ENCODE peak calls at places on chromosomes 7 and 10, in seven cellular contexts. One of them, this sample, is unnamed.

GRCh38 chr7:106022193-106022821 is 59.2 kb downstream of the CDHR3 start:
- DNase-seq in type B pancreatic cell: no peak
- DNase-seq in cardiac muscle cell: no peak
- DNase-seq in hepatocyte: no peak
- DNase-seq in Calu3: no peak
- DNase-seq in body of pancreas: no peak
- DNase-seq in MCF 10A: no peak
- DNase-seq in this sample: no peak

GRCh38 chr7:45296748-45297147 is 139.2 kb downstream of the RAMP3 start:
- DNase-seq in Calu3: no peak
- DNase-seq in hepatocyte: no peak
- DNase-seq in type B pancreatic cell: no peak
- DNase-seq in body of pancreas: no peak
- DNase-seq in cardiac muscle cell: no peak
- DNase-seq in MCF 10A: no peak
- DNase-seq in this sample: no peak

GRCh38 chr7:157547102-157547501 is 210.3 kb downstream of the DNAJB6 start:
- DNase-seq in type B pancreatic cell: no peak
- DNase-seq in MCF 10A: no peak
- DNase-seq in Calu3: no peak
- DNase-seq in cardiac muscle cell: no peak
- DNase-seq in hepatocyte: no peak
- DNase-seq in body of pancreas: no peak
- DNase-seq in this sample: no peak

GRCh38 chr10:7563368-7563767 is 103.4 kb downstream of the ITIH5 start:
- DNase-seq in MCF 10A: peak; percentile 4
- DNase-seq in Calu3: no peak
- DNase-seq in hepatocyte: peak; percentile 67
- DNase-seq in body of pancreas: no peak
- DNase-seq in cardiac muscle cell: no peak
- DNase-seq in type B pancreatic cell: no peak
- DNase-seq in this sample: no peak

GRCh38 chr10:106513328-106513727 is 651.2 kb downstream of the SORCS1 start:
- DNase-seq in hepatocyte: no peak
- DNase-seq in type B pancreatic cell: no peak
- DNase-seq in Calu3: peak; percentile 35
- DNase-seq in body of pancreas: no peak
- DNase-seq in MCF 10A: peak; percentile 31
- DNase-seq in cardiac muscle cell: no peak
- DNase-seq in this sample: no peak

GRCh38 chr7:17406756-17407155 is 108.3 kb downstream of the AHR start:
- DNase-seq in type B pancreatic cell: no peak
- DNase-seq in cardiac muscle cell: no peak
- DNase-seq in body of pancreas: no peak
- DNase-seq in Calu3: no peak
- DNase-seq in MCF 10A: peak; percentile 63
- DNase-seq in hepatocyte: no peak
- DNase-seq in this sample: no peak

GRCh38 chr7:2965745-2966270 is 77.9 kb downstream of the CARD11 start:
- DNase-seq in hepatocyte: no peak
- DNase-seq in type B pancreatic cell: no peak
- DNase-seq in cardiac muscle cell: no peak
- DNase-seq in Calu3: no peak
- DNase-seq in body of pancreas: no peak
- DNase-seq in MCF 10A: no peak
- DNase-seq in this sample: no peak

GRCh38 chr7:20035279-20035875 is 181.8 kb downstream of the MACC1 start:
- DNase-seq in cardiac muscle cell: no peak
- DNase-seq in type B pancreatic cell: no peak
- DNase-seq in MCF 10A: no peak
- DNase-seq in hepatocyte: no peak
- DNase-seq in body of pancreas: no peak
- DNase-seq in Calu3: no peak
- DNase-seq in this sample: no peak

GRCh38 chr7:6035686-6036085 is 4.5 kb downstream of the ANKRD61 start:
- DNase-seq in body of pancreas: no peak
- DNase-seq in hepatocyte: no peak
- DNase-seq in cardiac muscle cell: no peak
- DNase-seq in MCF 10A: no peak
- DNase-seq in Calu3: no peak
- DNase-seq in type B pancreatic cell: no peak
- DNase-seq in this sample: no peak

GRCh38 chr10:45181483-45181882 is 133.9 kb downstream of the OR13A1 start:
- DNase-seq in MCF 10A: no peak
- DNase-seq in cardiac muscle cell: no peak
- DNase-seq in body of pancreas: no peak
- DNase-seq in hepatocyte: no peak
- DNase-seq in Calu3: no peak
- DNase-seq in type B pancreatic cell: no peak
- DNase-seq in this sample: no peak

GRCh38 chr10:49297818-49298665 is 928 bp upstream of the C10orf71 start:
- DNase-seq in type B pancreatic cell: no peak
- DNase-seq in cardiac muscle cell: no peak
- DNase-seq in body of pancreas: no peak
- DNase-seq in Calu3: no peak
- DNase-seq in MCF 10A: no peak
- DNase-seq in hepatocyte: no peak
- DNase-seq in this sample: no peak

GRCh38 chr10:112689327-112689726 is 242.3 kb downstream of the VTI1A start:
- DNase-seq in MCF 10A: peak; percentile 20
- DNase-seq in cardiac muscle cell: peak; percentile 37
- DNase-seq in body of pancreas: no peak
- DNase-seq in type B pancreatic cell: no peak
- DNase-seq in hepatocyte: peak; percentile 27
- DNase-seq in Calu3: peak; percentile 50
- DNase-seq in this sample: no peak
- TF ChIP-seq CTCF in MCF 10A: no peak
- TF ChIP-seq CTCF in cardiac muscle cell: peak; percentile 50
- TF ChIP-seq CTCF in body of pancreas: no peak
- TF ChIP-seq CTCF in type B pancreatic cell: peak; percentile 62
- TF ChIP-seq CTCF in hepatocyte: peak; percentile 35
- TF ChIP-seq CTCF in Calu3: peak; percentile 13
- TF ChIP-seq CTCF in this sample: peak; percentile 21

DNA sequence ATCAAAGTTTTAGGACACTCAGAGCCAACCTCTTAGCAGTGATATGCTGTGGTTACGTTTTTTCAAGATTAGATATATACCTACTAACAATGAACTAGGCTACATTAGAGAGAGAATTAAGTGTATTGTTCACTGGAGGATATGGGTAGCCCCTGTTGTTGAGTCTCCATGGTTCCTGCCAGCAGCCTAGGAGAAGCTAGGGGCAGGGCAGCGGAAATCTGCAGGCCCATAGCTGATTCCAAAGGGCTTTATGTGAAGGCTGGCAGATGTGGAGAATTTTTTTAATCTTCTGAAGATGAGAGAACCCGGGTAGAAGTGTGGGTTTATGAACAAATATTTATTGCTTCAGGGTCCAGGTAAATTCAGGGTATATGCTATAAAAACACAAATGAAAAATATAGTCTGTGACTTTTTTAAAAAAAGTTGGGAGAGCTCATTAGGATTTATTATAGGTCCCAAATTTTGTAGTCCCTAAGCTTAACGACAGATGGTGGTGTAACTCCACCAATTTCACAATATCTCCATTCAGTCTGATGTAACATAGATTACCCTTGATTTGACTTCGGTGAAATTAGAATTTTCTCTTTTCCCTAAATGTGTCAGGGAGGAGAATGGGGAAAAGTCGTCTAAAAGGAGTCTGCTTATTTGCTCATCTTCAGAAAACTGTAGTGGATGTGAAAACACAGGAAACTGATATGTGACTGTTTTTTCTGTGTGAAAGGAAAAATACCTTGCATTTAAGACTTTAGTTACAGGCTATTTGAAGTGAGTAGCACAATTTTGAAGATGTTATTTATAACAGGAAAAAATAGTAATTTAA is 163.0 kb upstream of the PPP1R3A start:
- DNase-seq in Calu3: peak; percentile 41
- DNase-seq in cardiac muscle cell: peak; percentile 33
- DNase-seq in type B pancreatic cell: no peak
- DNase-seq in body of pancreas: no peak
- DNase-seq in MCF 10A: peak; percentile 45
- DNase-seq in hepatocyte: peak; percentile 54
- DNase-seq in this sample: peak; percentile 7
- TF ChIP-seq CTCF in Calu3: peak; percentile 57
- TF ChIP-seq CTCF in cardiac muscle cell: peak; percentile 57
- TF ChIP-seq CTCF in type B pancreatic cell: peak; percentile 90
- TF ChIP-seq CTCF in body of pancreas: peak; percentile 90
- TF ChIP-seq CTCF in MCF 10A: peak; percentile 62
- TF ChIP-seq CTCF in hepatocyte: peak; percentile 76
- TF ChIP-seq CTCF in this sample: no peak

GRCh38 chr10:132745971-132746370 is 40.0 kb downstream of the NKX6-2 start:
- DNase-seq in MCF 10A: no peak
- DNase-seq in body of pancreas: no peak
- DNase-seq in type B pancreatic cell: no peak
- DNase-seq in Calu3: no peak
- DNase-seq in cardiac muscle cell: no peak
- DNase-seq in hepatocyte: no peak
- DNase-seq in this sample: no peak

GRCh38 chr10:132745511-132745910 is 40.4 kb downstream of the NKX6-2 start:
- DNase-seq in hepatocyte: no peak
- DNase-seq in body of pancreas: no peak
- DNase-seq in MCF 10A: no peak
- DNase-seq in type B pancreatic cell: no peak
- DNase-seq in Calu3: no peak
- DNase-seq in cardiac muscle cell: no peak
- DNase-seq in this sample: no peak

GRCh38 chr10:132748135-132748534 is 37.8 kb downstream of the NKX6-2 start:
- DNase-seq in Calu3: no peak
- DNase-seq in body of pancreas: no peak
- DNase-seq in hepatocyte: no peak
- DNase-seq in cardiac muscle cell: no peak
- DNase-seq in MCF 10A: no peak
- DNase-seq in type B pancreatic cell: no peak
- DNase-seq in this sample: no peak

GRCh38 chr10:132746386-132746785 is 39.6 kb downstream of the NKX6-2 start:
- DNase-seq in body of pancreas: no peak
- DNase-seq in cardiac muscle cell: no peak
- DNase-seq in hepatocyte: no peak
- DNase-seq in Calu3: no peak
- DNase-seq in type B pancreatic cell: no peak
- DNase-seq in MCF 10A: no peak
- DNase-seq in this sample: no peak

GRCh38 chr10:132746801-132747625 is 38.9 kb downstream of the NKX6-2 start:
- DNase-seq in hepatocyte: no peak
- DNase-seq in cardiac muscle cell: peak; percentile 52
- DNase-seq in Calu3: no peak
- DNase-seq in type B pancreatic cell: no peak
- DNase-seq in body of pancreas: no peak
- DNase-seq in MCF 10A: no peak
- DNase-seq in this sample: no peak
- TF ChIP-seq CTCF in hepatocyte: no peak
- TF ChIP-seq CTCF in cardiac muscle cell: no peak
- TF ChIP-seq CTCF in Calu3: no peak
- TF ChIP-seq CTCF in type B pancreatic cell: peak; percentile 29
- TF ChIP-seq CTCF in body of pancreas: no peak
- TF ChIP-seq CTCF in MCF 10A: no peak
- TF ChIP-seq CTCF in this sample: no peak

GRCh38 chr10:72334832-72335393 is 19.8 kb downstream of the DNAJB12 start:
- DNase-seq in Calu3: peak; percentile 92
- DNase-seq in hepatocyte: peak; percentile 37
- DNase-seq in cardiac muscle cell: no peak
- DNase-seq in MCF 10A: peak; percentile 100
- DNase-seq in body of pancreas: peak; percentile 95
- DNase-seq in type B pancreatic cell: no peak
- DNase-seq in this sample: no peak
- TF ChIP-seq CTCF in Calu3: no peak
- TF ChIP-seq CTCF in hepatocyte: no peak
- TF ChIP-seq CTCF in cardiac muscle cell: peak; percentile 40
- TF ChIP-seq CTCF in MCF 10A: no peak
- TF ChIP-seq CTCF in body of pancreas: no peak
- TF ChIP-seq CTCF in type B pancreatic cell: peak; percentile 32
- TF ChIP-seq CTCF in this sample: no peak

DNA sequence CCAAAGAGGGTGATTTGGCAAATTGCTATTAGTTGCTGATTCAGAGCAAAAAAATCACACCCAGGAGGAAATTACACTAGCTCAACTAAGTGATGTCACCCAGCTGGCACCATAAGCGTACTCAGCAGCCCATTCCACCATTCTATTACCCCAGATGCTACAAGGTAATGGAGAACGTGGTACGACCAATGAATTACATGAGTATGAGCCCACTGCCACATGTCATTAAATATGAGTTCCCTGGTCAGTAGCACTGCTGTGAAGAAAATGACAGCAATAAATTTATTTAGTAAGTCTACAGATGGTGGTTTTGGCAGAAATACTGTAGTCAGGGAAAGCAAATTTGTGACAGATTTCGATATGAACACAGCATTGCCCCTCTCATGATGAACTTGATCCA is 154.1 kb downstream of the VWC2 start:
- DNase-seq in cardiac muscle cell: no peak
- DNase-seq in body of pancreas: no peak
- DNase-seq in type B pancreatic cell: no peak
- DNase-seq in MCF 10A: no peak
- DNase-seq in Calu3: no peak
- DNase-seq in hepatocyte: no peak
- DNase-seq in this sample: no peak
- TF ChIP-seq CTCF in cardiac muscle cell: no peak
- TF ChIP-seq CTCF in body of pancreas: no peak
- TF ChIP-seq CTCF in type B pancreatic cell: no peak
- TF ChIP-seq CTCF in MCF 10A: no peak
- TF ChIP-seq CTCF in Calu3: no peak
- TF ChIP-seq CTCF in hepatocyte: no peak
- TF ChIP-seq CTCF in this sample: no peak

GRCh38 chr10:18582803-18583202 is 68.6 kb downstream of the NSUN6 start:
- DNase-seq in MCF 10A: no peak
- DNase-seq in hepatocyte: no peak
- DNase-seq in Calu3: no peak
- DNase-seq in cardiac muscle cell: peak; percentile 3
- DNase-seq in body of pancreas: no peak
- DNase-seq in type B pancreatic cell: no peak
- DNase-seq in this sample: no peak

GRCh38 chr10:18577823-18578685 is 73.3 kb downstream of the NSUN6 start:
- DNase-seq in type B pancreatic cell: no peak
- DNase-seq in MCF 10A: no peak
- DNase-seq in body of pancreas: no peak
- DNase-seq in cardiac muscle cell: no peak
- DNase-seq in hepatocyte: no peak
- DNase-seq in Calu3: no peak
- DNase-seq in this sample: no peak

DNA sequence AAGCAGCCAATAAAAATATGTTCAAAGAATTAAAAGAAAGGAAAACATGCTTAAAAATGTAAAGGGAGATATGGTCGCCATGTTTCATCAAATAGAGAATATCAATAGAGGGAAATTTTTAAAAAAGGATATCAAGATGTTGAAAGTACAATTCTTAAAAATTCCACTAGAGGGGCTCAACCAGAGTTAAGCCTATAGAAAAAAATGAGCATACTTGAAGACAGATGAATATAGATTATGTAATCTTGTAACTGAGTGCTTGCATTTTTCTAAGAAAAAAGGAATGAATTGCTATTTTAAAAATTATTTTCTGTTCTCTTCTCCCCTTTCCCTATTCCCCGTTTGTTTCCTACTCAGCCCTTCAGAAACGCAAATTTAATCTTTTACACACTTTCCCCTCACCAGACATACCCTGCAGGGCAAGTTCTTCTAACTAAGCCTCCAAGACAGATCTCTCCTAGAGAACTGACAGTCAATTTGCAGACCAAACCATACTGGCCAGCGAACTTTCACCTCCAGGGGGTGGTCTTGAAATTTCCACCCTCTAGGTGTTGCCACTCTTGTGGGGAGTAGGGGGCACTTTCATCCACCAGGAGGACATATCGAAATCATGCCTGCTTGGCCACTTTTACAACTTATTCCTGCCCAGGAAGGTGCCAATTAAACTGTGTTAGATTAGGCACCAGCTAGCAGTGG is 67.7 kb downstream of the NSUN6 start:
- DNase-seq in MCF 10A: peak; percentile 5
- DNase-seq in hepatocyte: no peak
- DNase-seq in body of pancreas: no peak
- DNase-seq in type B pancreatic cell: no peak
- DNase-seq in cardiac muscle cell: no peak
- DNase-seq in Calu3: no peak
- DNase-seq in this sample: no peak
- TF ChIP-seq CTCF in MCF 10A: peak; percentile 19
- TF ChIP-seq CTCF in hepatocyte: peak; percentile 21
- TF ChIP-seq CTCF in body of pancreas: no peak
- TF ChIP-seq CTCF in type B pancreatic cell: peak; percentile 60
- TF ChIP-seq CTCF in cardiac muscle cell: peak; percentile 36
- TF ChIP-seq CTCF in Calu3: no peak
- TF ChIP-seq CTCF in this sample: no peak